ENCODE peak calls at places on chromosomes 5 and 9, in eight cellular contexts. F is ecto neural progenitor cell; M is CD4-positive, alpha-beta T cell; Z is stimulated activated CD4-positive, alpha-beta T cell treated with anti-CD3 and anti-CD28 coated beads, Interleukin-2, amount 100 ng/mL, for 48 hours; B is activated T-cell treated with anti-CD3 and anti-CD28 coated beads for 1 hour; Y is NCI-H146; P is D721Med; J is smooth muscle cell of the brain vasculature. D is an unnamed sample.

GRCh38 chr5:39024884-39025283 is 49.3 kb downstream of the RICTOR start:
- DNase-seq in F (no peak), M (no peak), Z (no peak), B (no peak), Y (no peak), P (no peak), J (no peak), D (no peak)

GRCh38 chr5:135534609-135535419 is 950 bp downstream of the NEUROG1 start:
- DNase-seq in F (peak; percentile 78), M (no peak), Z (no peak), B (no peak), Y (no peak), P (no peak), J (no peak), D (no peak)

GRCh38 chr9:68708513-68708912 is 3.5 kb downstream of the PIP5K1B start:
- DNase-seq in F (no peak), M (no peak), Z (no peak), B (no peak), Y (no peak), P (no peak), J (no peak), D (no peak)

GRCh38 chr5:142906863-142907671 is 136.9 kb downstream of the ARHGAP26 start:
- DNase-seq in F (no peak), M (no peak), Z (no peak), B (no peak), Y (no peak), P (no peak), J (no peak), D (no peak)

GRCh38 chr9:10366171-10366779 is 246.5 kb downstream of the PTPRD start:
- DNase-seq in F (peak; percentile 32), M (no peak), Z (no peak), B (no peak), Y (peak; percentile 70), P (no peak), J (no peak), D (peak; percentile 25)

GRCh38 chr9:123607479-123607878 is 251.5 kb downstream of the CRB2 start:
- DNase-seq in F (no peak), M (no peak), Z (no peak), B (no peak), Y (no peak), P (no peak), J (no peak), D (peak; percentile 17)

GRCh38 chr9:121640076-121640475 is 11.4 kb upstream of the DAB2IP start:
- DNase-seq in F (peak; percentile 74), M (peak; percentile 6), Z (peak; percentile 24), B (peak; percentile 4), Y (no peak), P (peak; percentile 63), J (no peak), D (peak; percentile 77)

GRCh38 chr5:77937015-77937908 is 161.1 kb upstream of the TBCA start:
- DNase-seq in F (no peak), M (no peak), Z (no peak), B (no peak), Y (no peak), P (no peak), J (no peak), D (no peak)

GRCh38 chr9:88451160-88451559 is 62.9 kb downstream of the SPIN1 start:
- DNase-seq in F (no peak), M (no peak), Z (no peak), B (no peak), Y (no peak), P (no peak), J (no peak), D (no peak)

GRCh38 chr9:86263876-86264275 is 4.4 kb upstream of the C9orf153 start:
- DNase-seq in F (no peak), M (no peak), Z (no peak), B (no peak), Y (no peak), P (no peak), J (no peak), D (no peak)

GRCh38 chr5:142197098-142197497 is 88.5 kb downstream of the NDFIP1 start:
- DNase-seq in F (no peak), M (no peak), Z (no peak), B (no peak), Y (no peak), P (no peak), J (no peak), D (no peak)

GRCh38 chr5:176629853-176630680 is at the start of the genes EIF4E1B and SNCB:
- DNase-seq in F (peak; percentile 79), M (no peak), Z (no peak), B (no peak), Y (peak; percentile 54), P (peak; percentile 89), J (no peak), D (no peak)

GRCh38 chr5:10902145-10902544 is 141.1 kb upstream of the DAP start:
- DNase-seq in F (no peak), M (no peak), Z (no peak), B (no peak), Y (no peak), P (no peak), J (peak; percentile 12), D (no peak)

GRCh38 chr5:177126771-177127170 is 6.8 kb upstream of the NSD1 start:
- DNase-seq in F (no peak), M (no peak), Z (no peak), B (no peak), Y (no peak), P (no peak), J (no peak), D (no peak)

GRCh38 chr9:7298123-7298522 is 501.5 kb downstream of the DMAC1 start:
- DNase-seq in F (no peak), M (no peak), Z (peak; percentile 18), B (no peak), Y (no peak), P (no peak), J (no peak), D (no peak)

GRCh38 chr5:113806250-113806649 is 292.8 kb downstream of the YTHDC2 start:
- DNase-seq in F (no peak), M (no peak), Z (no peak), B (no peak), Y (peak; percentile 78), P (no peak), J (no peak), D (no peak)

GRCh38 chr9:133403766-133404439 is 13.9 kb downstream of the REXO4 start:
- DNase-seq in F (no peak), M (peak; percentile 64), Z (peak; percentile 43), B (peak; percentile 55), Y (peak; percentile 39), P (peak; percentile 25), J (no peak), D (peak; percentile 83)

GRCh38 chr9:109145062-109145461 is 22.0 kb downstream of the FRRS1L start:
- DNase-seq in F (no peak), M (no peak), Z (no peak), B (no peak), Y (no peak), P (no peak), J (no peak), D (peak; percentile 32)

GRCh38 chr9:116565986-116566385 is 121.1 kb upstream of the TRIM32 start:
- DNase-seq in F (no peak), M (no peak), Z (no peak), B (no peak), Y (no peak), P (no peak), J (no peak), D (no peak)

GRCh38 chr9:128374221-128374675 is 3.1 kb downstream of the URM1 start:
- DNase-seq in F (no peak), M (no peak), Z (no peak), B (no peak), Y (no peak), P (no peak), J (no peak), D (no peak)

GRCh38 chr5:39624268-39624886 is 199.6 kb upstream of the DAB2 start:
- DNase-seq in F (no peak), M (no peak), Z (no peak), B (no peak), Y (no peak), P (no peak), J (no peak), D (peak; percentile 95)

GRCh38 chr9:129720865-129721545 is 31.8 kb downstream of the PTGES start:
- DNase-seq in F (no peak), M (no peak), Z (no peak), B (no peak), Y (no peak), P (no peak), J (no peak), D (no peak)

GRCh38 chr9:92614123-92614510 is 55.8 kb downstream of the IPPK start:
- DNase-seq in F (no peak), M (no peak), Z (no peak), B (no peak), Y (no peak), P (no peak), J (no peak), D (no peak)

GRCh38 chr5:152527358-152528048 is 122.4 kb upstream of the NMUR2 start:
- DNase-seq in F (no peak), M (no peak), Z (no peak), B (no peak), Y (no peak), P (no peak), J (no peak), D (peak; percentile 25)

GRCh38 chr9:1972672-1973071 is 42.5 kb upstream of the SMARCA2 start:
- DNase-seq in F (no peak), M (no peak), Z (no peak), B (no peak), Y (no peak), P (no peak), J (no peak), D (no peak)